ENCODE peak calls at places on chromosome 6, in ten cellular contexts. One of them, this sample, is unnamed.

GRCh38 chr6:34491091-34491430 is 25.2 kb downstream of the PACSIN1 start:
- DNase-seq in stimulated activated CD4-positive, alpha-beta T cell treated with anti-CD3 and anti-CD28 coated beads, Interleukin-2, amount 100 ng/mL, for 48 hours: no peak
- DNase-seq in SJCRH30: peak
- DNase-seq in KG1: no peak
- DNase-seq in brain microvascular endothelial cell: no peak
- DNase-seq in NCI-H1105: no peak
- DNase-seq in mammary epithelial cell: no peak
- DNase-seq in NCI-H187: no peak
- DNase-seq in AG10803: peak
- DNase-seq in GDM1: peak
- DNase-seq in this sample: no peak

GRCh38 chr6:23228439-23229024 is 659.2 kb downstream of the HDGFL1 start:
- DNase-seq in mammary epithelial cell: peak
- DNase-seq in NCI-H187: no peak
- DNase-seq in KG1: no peak
- DNase-seq in SJCRH30: no peak
- DNase-seq in stimulated activated CD4-positive, alpha-beta T cell treated with anti-CD3 and anti-CD28 coated beads, Interleukin-2, amount 100 ng/mL, for 48 hours: no peak
- DNase-seq in brain microvascular endothelial cell: peak
- DNase-seq in GDM1: no peak
- DNase-seq in NCI-H1105: no peak
- DNase-seq in AG10803: no peak
- DNase-seq in this sample: no peak

GRCh38 chr6:147910254-147910653 is 401.8 kb downstream of the SAMD5 start:
- DNase-seq in SJCRH30: peak
- DNase-seq in mammary epithelial cell: no peak
- DNase-seq in NCI-H1105: no peak
- DNase-seq in NCI-H187: no peak
- DNase-seq in GDM1: no peak
- DNase-seq in brain microvascular endothelial cell: no peak
- DNase-seq in KG1: no peak
- DNase-seq in stimulated activated CD4-positive, alpha-beta T cell treated with anti-CD3 and anti-CD28 coated beads, Interleukin-2, amount 100 ng/mL, for 48 hours: no peak
- DNase-seq in AG10803: no peak
- DNase-seq in this sample: no peak

GRCh38 chr6:152001408-152001807 is 193.9 kb downstream of the ESR1 start:
- DNase-seq in NCI-H187: no peak
- DNase-seq in AG10803: no peak
- DNase-seq in mammary epithelial cell: no peak
- DNase-seq in brain microvascular endothelial cell: no peak
- DNase-seq in NCI-H1105: no peak
- DNase-seq in SJCRH30: no peak
- DNase-seq in KG1: no peak
- DNase-seq in stimulated activated CD4-positive, alpha-beta T cell treated with anti-CD3 and anti-CD28 coated beads, Interleukin-2, amount 100 ng/mL, for 48 hours: no peak
- DNase-seq in GDM1: no peak
- DNase-seq in this sample: no peak

GRCh38 chr6:151263035-151263434 is 23.3 kb downstream of the AKAP12 start:
- DNase-seq in stimulated activated CD4-positive, alpha-beta T cell treated with anti-CD3 and anti-CD28 coated beads, Interleukin-2, amount 100 ng/mL, for 48 hours: no peak
- DNase-seq in mammary epithelial cell: no peak
- DNase-seq in SJCRH30: no peak
- DNase-seq in GDM1: no peak
- DNase-seq in AG10803: no peak
- DNase-seq in KG1: no peak
- DNase-seq in brain microvascular endothelial cell: no peak
- DNase-seq in NCI-H1105: no peak
- DNase-seq in NCI-H187: no peak
- DNase-seq in this sample: no peak

GRCh38 chr6:16635810-16636602 is 125.3 kb downstream of the ATXN1 start:
- DNase-seq in stimulated activated CD4-positive, alpha-beta T cell treated with anti-CD3 and anti-CD28 coated beads, Interleukin-2, amount 100 ng/mL, for 48 hours: no peak
- DNase-seq in KG1: no peak
- DNase-seq in GDM1: no peak
- DNase-seq in SJCRH30: no peak
- DNase-seq in AG10803: peak
- DNase-seq in brain microvascular endothelial cell: peak
- DNase-seq in mammary epithelial cell: peak
- DNase-seq in NCI-H1105: no peak
- DNase-seq in NCI-H187: no peak
- DNase-seq in this sample: no peak

GRCh38 chr6:47153066-47153755 is 111.1 kb upstream of the ADGRF1 start:
- DNase-seq in AG10803: peak
- DNase-seq in mammary epithelial cell: no peak
- DNase-seq in NCI-H187: no peak
- DNase-seq in NCI-H1105: no peak
- DNase-seq in brain microvascular endothelial cell: peak
- DNase-seq in stimulated activated CD4-positive, alpha-beta T cell treated with anti-CD3 and anti-CD28 coated beads, Interleukin-2, amount 100 ng/mL, for 48 hours: no peak
- DNase-seq in SJCRH30: no peak
- DNase-seq in GDM1: no peak
- DNase-seq in KG1: no peak
- DNase-seq in this sample: no peak

GRCh38 chr6:54431466-54431865 is 123.2 kb downstream of the TINAG start:
- DNase-seq in GDM1: no peak
- DNase-seq in mammary epithelial cell: no peak
- DNase-seq in SJCRH30: no peak
- DNase-seq in NCI-H1105: no peak
- DNase-seq in KG1: no peak
- DNase-seq in brain microvascular endothelial cell: no peak
- DNase-seq in AG10803: peak
- DNase-seq in NCI-H187: no peak
- DNase-seq in stimulated activated CD4-positive, alpha-beta T cell treated with anti-CD3 and anti-CD28 coated beads, Interleukin-2, amount 100 ng/mL, for 48 hours: no peak
- DNase-seq in this sample: no peak

GRCh38 chr6:45877970-45878590 is 137.6 kb downstream of the CLIC5 start:
- DNase-seq in NCI-H1105: no peak
- DNase-seq in stimulated activated CD4-positive, alpha-beta T cell treated with anti-CD3 and anti-CD28 coated beads, Interleukin-2, amount 100 ng/mL, for 48 hours: no peak
- DNase-seq in brain microvascular endothelial cell: no peak
- DNase-seq in KG1: no peak
- DNase-seq in NCI-H187: no peak
- DNase-seq in AG10803: no peak
- DNase-seq in SJCRH30: no peak
- DNase-seq in GDM1: no peak
- DNase-seq in mammary epithelial cell: no peak
- DNase-seq in this sample: no peak

GRCh38 chr6:2782825-2783187 is 17.6 kb downstream of the WRNIP1 start:
- DNase-seq in SJCRH30: peak
- DNase-seq in mammary epithelial cell: no peak
- DNase-seq in stimulated activated CD4-positive, alpha-beta T cell treated with anti-CD3 and anti-CD28 coated beads, Interleukin-2, amount 100 ng/mL, for 48 hours: no peak
- DNase-seq in AG10803: no peak
- DNase-seq in NCI-H187: no peak
- DNase-seq in brain microvascular endothelial cell: no peak
- DNase-seq in KG1: no peak
- DNase-seq in NCI-H1105: no peak
- DNase-seq in GDM1: no peak
- DNase-seq in this sample: no peak

GRCh38 chr6:134908906-134909516 is 40.9 kb downstream of the ALDH8A1 start:
- DNase-seq in stimulated activated CD4-positive, alpha-beta T cell treated with anti-CD3 and anti-CD28 coated beads, Interleukin-2, amount 100 ng/mL, for 48 hours: no peak
- DNase-seq in NCI-H1105: no peak
- DNase-seq in GDM1: no peak
- DNase-seq in mammary epithelial cell: peak
- DNase-seq in SJCRH30: no peak
- DNase-seq in brain microvascular endothelial cell: peak
- DNase-seq in KG1: no peak
- DNase-seq in AG10803: peak
- DNase-seq in NCI-H187: no peak
- DNase-seq in this sample: no peak

GRCh38 chr6:56746767-56747504 is 104.2 kb upstream of the DST start:
- DNase-seq in AG10803: no peak
- DNase-seq in GDM1: no peak
- DNase-seq in stimulated activated CD4-positive, alpha-beta T cell treated with anti-CD3 and anti-CD28 coated beads, Interleukin-2, amount 100 ng/mL, for 48 hours: no peak
- DNase-seq in KG1: no peak
- DNase-seq in SJCRH30: peak
- DNase-seq in NCI-H187: no peak
- DNase-seq in brain microvascular endothelial cell: no peak
- DNase-seq in mammary epithelial cell: peak
- DNase-seq in NCI-H1105: peak
- DNase-seq in this sample: no peak

GRCh38 chr6:41475737-41476357 is 70.3 kb upstream of the FOXP4 start:
- DNase-seq in mammary epithelial cell: peak
- DNase-seq in KG1: no peak
- DNase-seq in stimulated activated CD4-positive, alpha-beta T cell treated with anti-CD3 and anti-CD28 coated beads, Interleukin-2, amount 100 ng/mL, for 48 hours: no peak
- DNase-seq in AG10803: no peak
- DNase-seq in brain microvascular endothelial cell: no peak
- DNase-seq in SJCRH30: no peak
- DNase-seq in NCI-H187: no peak
- DNase-seq in NCI-H1105: no peak
- DNase-seq in GDM1: no peak
- DNase-seq in this sample: no peak

GRCh38 chr6:106870824-106871300 is 103.7 kb downstream of the CD24 start:
- DNase-seq in NCI-H1105: no peak
- DNase-seq in GDM1: no peak
- DNase-seq in NCI-H187: no peak
- DNase-seq in stimulated activated CD4-positive, alpha-beta T cell treated with anti-CD3 and anti-CD28 coated beads, Interleukin-2, amount 100 ng/mL, for 48 hours: no peak
- DNase-seq in AG10803: no peak
- DNase-seq in SJCRH30: no peak
- DNase-seq in brain microvascular endothelial cell: no peak
- DNase-seq in KG1: no peak
- DNase-seq in mammary epithelial cell: peak
- DNase-seq in this sample: no peak

This sample was measured in progenitor cell of endocrine pancreas.